ENCODE peak calls at places on chromosomes 11 and 22, in six cellular contexts. N is IMR-90, E is H1, U is mesenchymal stem cell, P is H9, Y is trophoblast cell. J is an unnamed sample.

GRCh38 chr11:118230088-118230487 is 5.3 kb upstream of the JAML start:
- DNase-seq in N (no peak), E (no peak), U (no peak), P (no peak), Y (no peak), J (no peak)

GRCh38 chr11:40513281-40513680 is 946.2 kb downstream of the LRRC4C start:
- DNase-seq in N (no peak), E (no peak), U (no peak), P (no peak), Y (no peak), J (peak)

GRCh38 chr11:93908689-93909088 is 58.3 kb upstream of the VSTM5 start:
- DNase-seq in N (peak), E (no peak), U (peak), P (no peak), Y (no peak), J (no peak)

GRCh38 chr11:35058318-35058717 is 80.7 kb upstream of the CD44 start:
- DNase-seq in N (no peak), E (no peak), U (no peak), P (no peak), Y (no peak), J (no peak)

GRCh38 chr11:134398079-134398444 is 14.0 kb downstream of the B3GAT1 start:
- DNase-seq in N (no peak), E (no peak), U (no peak), P (no peak), Y (no peak), J (no peak)

GRCh38 chr11:105368711-105369110 is 229.1 kb upstream of the CARD18 start:
- DNase-seq in N (no peak), E (no peak), U (no peak), P (no peak), Y (peak), J (no peak)

GRCh38 chr22:31734512-31734911 is 15.4 kb downstream of the PRR14L start:
- DNase-seq in N (peak), E (no peak), U (peak), P (no peak), Y (peak), J (no peak)

GRCh38 chr11:31657091-31657490 is 147.5 kb downstream of the ELP4 start:
- DNase-seq in N (no peak), E (no peak), U (no peak), P (no peak), Y (no peak), J (no peak)

GRCh38 chr11:8671242-8671641 is 11.2 kb downstream of the TRIM66 start:
- DNase-seq in N (peak), E (peak), U (peak), P (peak), Y (no peak), J (peak)

GRCh38 chr11:120254788-120255518 is 15.0 kb downstream of the POU2F3 start:
- DNase-seq in N (no peak), E (peak), U (no peak), P (peak), Y (no peak), J (peak)

GRCh38 chr22:49142891-49143290 is 684.8 kb downstream of the BRD1 start:
- DNase-seq in N (no peak), E (no peak), U (no peak), P (no peak), Y (no peak), J (no peak)

GRCh38 chr11:59611570-59612565 is 3.7 kb downstream of the OSBP start:
- DNase-seq in N (peak), E (no peak), U (peak), P (no peak), Y (peak), J (no peak)

GRCh38 chr11:63901660-63902059 is 15.3 kb downstream of the RCOR2 start:
- DNase-seq in N (peak), E (no peak), U (peak), P (no peak), Y (peak), J (no peak)

GRCh38 chr22:43013355-43014061 is 1.4 kb downstream of the PACSIN2 start:
- DNase-seq in N (no peak), E (no peak), U (peak), P (no peak), Y (peak), J (no peak)

GRCh38 chr11:43130616-43131015 is 181.2 kb upstream of the API5 start:
- DNase-seq in N (no peak), E (no peak), U (no peak), P (peak), Y (peak), J (peak)

GRCh38 chr22:27637604-27638003 is 164.0 kb downstream of the MN1 start:
- DNase-seq in N (peak), E (no peak), U (peak), P (no peak), Y (peak), J (no peak)

GRCh38 chr11:35593143-35593542 is 25.1 kb upstream of the FJX1 start:
- DNase-seq in N (peak), E (no peak), U (peak), P (no peak), Y (no peak), J (no peak)

GRCh38 chr22:37060801-37061610 is 9.5 kb downstream of the KCTD17 start:
- DNase-seq in N (no peak), E (no peak), U (no peak), P (no peak), Y (no peak), J (no peak)

GRCh38 chr11:77112641-77113381 is 10.2 kb downstream of the OMP start:
- DNase-seq in N (no peak), E (no peak), U (no peak), P (no peak), Y (no peak), J (no peak)

GRCh38 chr22:40898850-40899357 is 37.0 kb upstream of the DNAJB7 start:
- DNase-seq in N (peak), E (no peak), U (peak), P (no peak), Y (peak), J (no peak)

GRCh38 chr11:4539603-4540219 is 5.3 kb upstream of the OR52M1 start:
- DNase-seq in N (peak), E (peak), U (peak), P (peak), Y (peak), J (peak)

GRCh38 chr11:114438303-114438702 is 964 bp upstream of the REXO2 start:
- DNase-seq in N (peak), E (no peak), U (peak), P (peak), Y (peak), J (no peak)

GRCh38 chr11:114441921-114442320 is 2.7 kb downstream of the REXO2 start:
- DNase-seq in N (no peak), E (no peak), U (no peak), P (no peak), Y (no peak), J (no peak)

GRCh38 chr11:114440971-114441810 is 1.9 kb downstream of the REXO2 start:
- DNase-seq in N (no peak), E (no peak), U (peak), P (no peak), Y (no peak), J (no peak)

GRCh38 chr11:114440121-114440860 is 1.0 kb downstream of the REXO2 start:
- DNase-seq in N (peak), E (no peak), U (peak), P (no peak), Y (peak), J (no peak)

GRCh38 chr11:114439229-114440120 is at the start of gene REXO2:
- DNase-seq in N (peak), E (peak), U (peak), P (peak), Y (peak), J (peak)
- H3K4ac ChIP-seq in N (peak), E (no peak), U (peak), P (no peak), Y (peak), J (no peak)

GRCh38 chr11:65382036-65382803 is at the start of gene SLC25A45:
- DNase-seq in N (peak), E (peak), U (peak), P (peak), Y (peak), J (no peak)
- H2BK120ac ChIP-seq in N (peak), E (peak), U (peak), P (no peak), Y (peak), J (peak)

GRCh38 chr11:45060707-45061106 is 85.7 kb upstream of the PRDM11 start:
- DNase-seq in N (no peak), E (no peak), U (no peak), P (no peak), Y (peak), J (no peak)
- H3K4ac ChIP-seq in N (no peak), E (no peak), U (no peak), P (no peak), Y (no peak), J (no peak)

DNA sequence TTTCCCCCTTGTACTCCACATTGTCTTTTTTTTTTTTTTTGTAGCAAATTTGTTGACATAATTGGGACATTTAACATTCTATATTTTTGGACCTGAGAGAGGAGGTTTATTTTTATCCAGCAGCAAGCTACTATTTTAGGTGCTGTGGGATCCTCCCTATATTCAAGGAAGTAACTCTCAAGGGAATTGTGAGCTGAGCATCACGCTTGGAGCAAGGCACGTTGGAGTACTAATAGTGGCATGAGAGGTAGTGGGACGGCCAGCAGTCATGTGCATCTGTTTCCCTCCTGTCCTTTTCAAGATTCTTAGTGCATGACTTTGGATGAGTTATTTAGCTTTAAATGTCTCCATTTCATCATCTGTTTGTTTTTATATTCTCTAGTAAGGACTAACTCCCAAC is 52.3 kb downstream of the EXT2 start:
- DNase-seq in N (no peak), E (no peak), U (no peak), P (no peak), Y (no peak), J (no peak)
- H2BK120ac ChIP-seq in N (no peak), E (no peak), U (no peak), P (no peak), Y (no peak), J (no peak)

GRCh38 chr11:75813622-75814039 is 1.4 kb upstream of the UVRAG start:
- DNase-seq in N (peak), E (no peak), U (peak), P (no peak), Y (peak), J (no peak)

GRCh38 chr11:75813126-75813525 is 1.9 kb upstream of the UVRAG start:
- DNase-seq in N (no peak), E (no peak), U (no peak), P (no peak), Y (peak), J (no peak)

GRCh38 chr11:75815345-75815983 is 454 bp downstream of the UVRAG start:
- DNase-seq in N (peak), E (peak), U (peak), P (peak), Y (peak), J (no peak)

GRCh38 chr11:75814369-75814685 is 683 bp upstream of the UVRAG start:
- DNase-seq in N (no peak), E (no peak), U (no peak), P (no peak), Y (no peak), J (no peak)

GRCh38 chr11:75814686-75815344 is at the start of gene UVRAG:
- DNase-seq in N (peak), E (peak), U (peak), P (peak), Y (peak), J (peak)
- H3K4ac ChIP-seq in N (peak), E (no peak), U (peak), P (no peak), Y (peak), J (no peak)

GRCh38 chr22:22593964-22594656 is 35.0 kb upstream of the PRAME start:
- DNase-seq in N (peak), E (peak), U (peak), P (peak), Y (peak), J (peak)
- H2BK120ac ChIP-seq in N (no peak), E (no peak), U (no peak), P (no peak), Y (no peak), J (no peak)